ENCODE peak calls at places on chromosomes 3 and 15, in four cellular contexts. M is thoracic aorta, Z is pancreas, T is progenitor cell of endocrine pancreas. A is an unnamed sample.

GRCh38 chr15:74417230-74417629 is 16.5 kb downstream of the SEMA7A start:
- DNase-seq in Z (no peak), T (no peak), M (no peak), A (no peak)

GRCh38 chr15:52422001-52422400 is 106.7 kb downstream of the MYO5A start:
- DNase-seq in M (no peak), Z (no peak), T (no peak), A (no peak)

GRCh38 chr3:71185733-71186455 is 397.6 kb downstream of the FOXP1 start:
- DNase-seq in M (no peak), T (no peak), Z (no peak), A (no peak)

GRCh38 chr15:96064351-96064756 is 266.1 kb upstream of the NR2F2 start:
- DNase-seq in Z (no peak), M (no peak), T (no peak), A (no peak)

GRCh38 chr15:39925112-39925830 is 5.2 kb upstream of the GPR176 start:
- DNase-seq in T (no peak), M (no peak), Z (no peak), A (no peak)

GRCh38 chr3:31106204-31106603 is 211.7 kb upstream of the GADL1 start:
- DNase-seq in Z (no peak), T (no peak), M (no peak), A (no peak)

GRCh38 chr3:138399766-138400165 is 34.6 kb upstream of the ESYT3 start:
- DNase-seq in M (no peak), Z (no peak), T (no peak), A (no peak)

GRCh38 chr3:184334470-184335158 is 2.8 kb upstream of the FAM131A start:
- DNase-seq in T (no peak), Z (peak; percentile 13), M (no peak), A (no peak)

GRCh38 chr3:108153451-108153981 is 62.7 kb upstream of the CD47 start:
- DNase-seq in Z (peak; percentile 27), M (no peak), T (no peak), A (peak; percentile 40)

GRCh38 chr3:26084629-26085028 is 294.7 kb downstream of the OXSM start:
- DNase-seq in Z (no peak), T (no peak), M (no peak), A (no peak)

GRCh38 chr3:170128977-170129431 is 52.5 kb downstream of the PHC3 start:
- DNase-seq in M (no peak), T (no peak), Z (no peak), A (no peak)

GRCh38 chr15:75145027-75145841 is 56.4 kb upstream of the C15orf39 start:
- DNase-seq in Z (no peak), M (no peak), T (no peak), A (no peak)

GRCh38 chr15:51874751-51875644 is 45.5 kb downstream of the TMOD3 start:
- DNase-seq in M (peak; percentile 22), T (no peak), Z (no peak), A (no peak)

GRCh38 chr3:85304360-85304964 is 345.7 kb downstream of the CADM2 start:
- DNase-seq in M (no peak), Z (no peak), T (no peak), A (no peak)
- TF ChIP-seq CTCF in M (no peak), Z (no peak), T (peak; percentile 55), A (peak; percentile 74)

GRCh38 chr15:89018235-89018634 is 70.0 kb upstream of the ABHD2 start:
- DNase-seq in M (peak; percentile 40), T (no peak), Z (peak; percentile 7), A (no peak)

GRCh38 chr15:89019436-89019835 is 68.8 kb upstream of the ABHD2 start:
- DNase-seq in T (no peak), M (no peak), Z (no peak), A (no peak)

GRCh38 chr15:89015412-89016097 is 72.7 kb upstream of the ABHD2 start:
- DNase-seq in M (no peak), T (no peak), Z (no peak), A (no peak)

GRCh38 chr15:89016549-89017041 is 71.7 kb upstream of the ABHD2 start:
- DNase-seq in Z (no peak), M (no peak), T (no peak), A (no peak)

GRCh38 chr15:89017370-89018066 is 70.7 kb upstream of the ABHD2 start:
- DNase-seq in Z (peak; percentile 44), M (peak; percentile 72), T (peak; percentile 82), A (peak; percentile 84)
- TF ChIP-seq CTCF in Z (peak; percentile 58), M (peak; percentile 77), T (peak; percentile 88), A (peak; percentile 88)

DNA sequence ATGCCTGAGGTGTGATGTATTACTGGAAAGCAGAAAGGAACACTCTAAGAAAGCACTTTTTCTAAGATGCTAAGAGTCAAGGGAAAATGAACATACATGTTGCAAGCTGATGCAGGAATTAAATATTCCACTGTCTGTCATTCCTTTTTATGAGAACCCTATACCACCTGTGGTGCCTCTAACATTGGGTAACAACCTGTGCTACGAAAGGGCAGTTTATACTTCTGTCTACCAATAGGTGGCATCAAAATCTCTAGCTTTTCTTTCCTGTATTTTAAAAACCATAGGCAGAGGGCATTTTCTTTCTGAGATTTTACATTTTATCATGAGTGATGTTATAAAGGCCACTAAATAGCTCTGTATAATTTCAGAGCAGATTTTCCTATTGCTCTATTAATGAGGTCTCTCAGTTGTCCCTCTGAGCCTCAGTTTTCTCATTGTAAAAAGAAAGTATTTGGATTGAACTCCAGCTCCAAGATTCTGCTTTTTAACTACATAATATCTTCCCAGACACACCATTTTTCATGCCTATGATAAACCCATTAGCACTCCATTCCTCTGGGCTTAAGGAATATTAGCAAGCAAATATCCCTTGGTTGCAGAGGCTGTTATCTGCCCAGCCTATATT is 3.5 kb upstream of the CPNE4 start:
- DNase-seq in T (no peak), M (no peak), Z (no peak), A (no peak)
- TF ChIP-seq CTCF in T (peak; percentile 69), M (peak; percentile 34), Z (peak; percentile 38), A (peak; percentile 60)

DNA sequence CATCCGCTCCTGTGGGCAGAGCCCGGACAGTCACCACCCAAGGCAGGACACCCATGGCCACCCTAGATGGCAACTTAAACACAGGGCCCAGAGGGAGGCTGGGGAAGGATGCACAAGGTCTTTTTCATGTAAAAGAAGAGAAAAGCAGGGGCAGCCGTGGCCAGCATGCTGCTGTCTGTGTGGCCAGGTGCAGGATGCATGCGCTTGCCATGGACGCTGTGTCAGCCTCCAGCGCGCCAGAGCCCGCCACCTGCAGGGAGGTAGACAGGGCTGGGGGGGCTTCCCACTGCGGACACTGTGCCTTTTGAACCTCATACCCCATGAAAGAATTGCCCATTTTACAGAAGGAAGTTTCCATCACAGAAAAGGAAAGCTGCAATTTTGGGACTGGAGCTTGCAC is 18.2 kb downstream of the UROC1 start:
- DNase-seq in M (no peak), Z (no peak), T (no peak), A (no peak)
- TF ChIP-seq CTCF in M (no peak), Z (no peak), T (no peak), A (no peak)

GRCh38 chr3:57594576-57594975 is 2.6 kb downstream of the ARF4 start:
- DNase-seq in M (no peak), T (no peak), Z (no peak), A (no peak)
- TF ChIP-seq CTCF in M (no peak), T (no peak), Z (no peak), A (no peak)

GRCh38 chr15:43941071-43941470 is 114.3 kb downstream of the WDR76 start:
- DNase-seq in M (no peak), Z (no peak), T (no peak), A (no peak)

GRCh38 chr15:43941555-43941954 is 114.8 kb downstream of the WDR76 start:
- DNase-seq in Z (no peak), T (no peak), M (no peak), A (no peak)

GRCh38 chr15:43943511-43943910 is 116.7 kb downstream of the WDR76 start:
- DNase-seq in M (no peak), Z (no peak), T (no peak), A (no peak)

GRCh38 chr15:43942157-43942556 is 115.4 kb downstream of the WDR76 start:
- DNase-seq in T (no peak), M (no peak), Z (no peak), A (no peak)

GRCh38 chr15:43939070-43939469 is 112.3 kb downstream of the WDR76 start:
- DNase-seq in T (no peak), Z (no peak), M (no peak), A (peak; percentile 26)
- TF ChIP-seq CTCF in T (peak; percentile 46), Z (no peak), M (no peak), A (peak; percentile 44)

DNA sequence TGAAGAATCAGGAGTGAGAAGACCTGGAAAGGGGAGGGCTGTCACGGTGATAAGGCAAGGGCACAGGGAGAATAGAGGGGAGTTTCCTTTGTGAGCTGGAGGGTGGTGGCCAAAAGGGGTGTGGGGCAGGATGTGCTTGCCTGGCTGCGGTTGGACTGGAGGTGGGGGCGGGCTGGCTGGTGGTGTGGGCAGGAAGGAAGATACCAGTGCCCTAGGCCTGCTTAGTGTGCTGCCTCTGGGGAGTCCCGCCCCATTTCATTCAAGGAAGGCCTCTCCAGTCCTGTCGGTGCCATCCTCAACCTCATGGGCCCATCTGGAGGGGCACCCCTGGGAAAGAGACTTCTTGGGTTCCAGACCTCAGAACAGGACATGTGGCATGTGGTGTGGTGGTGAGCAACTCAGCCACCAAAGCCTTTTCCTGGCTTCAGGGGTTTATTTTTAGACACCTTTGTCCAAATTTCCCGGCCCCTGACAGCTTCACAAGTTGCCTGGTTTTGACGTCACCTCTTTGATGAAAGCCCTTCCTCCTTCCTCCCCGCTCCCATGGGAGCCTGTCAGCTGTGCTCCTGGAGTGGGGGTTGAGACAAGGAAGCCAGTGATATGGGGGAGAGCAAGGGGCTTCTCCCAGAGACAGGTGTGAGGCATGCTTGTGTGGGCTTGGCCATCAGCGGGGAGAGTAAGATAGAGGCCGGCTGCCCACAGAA is 15.6 kb downstream of the TEX264 start:
- DNase-seq in M (no peak), Z (no peak), T (no peak), A (no peak)
- TF ChIP-seq CTCF in M (no peak), Z (no peak), T (no peak), A (no peak)

A was measured in endothelial cell.